ENCODE peak calls at places on chromosomes 6 and 20, in four cellular contexts. H is progenitor cell of endocrine pancreas, Q is body of pancreas, N is OCI-LY7. E is an unnamed sample.

GRCh38 chr6:91500689-91501303 is 913.9 kb upstream of the MAP3K7 start:
- DNase-seq in H (no peak), Q (no peak), N (no peak), E (no peak)

GRCh38 chr6:94956910-94957309 is 620.4 kb upstream of the MANEA start:
- DNase-seq in H (no peak), Q (no peak), N (no peak), E (no peak)

GRCh38 chr6:81158956-81159355 is 593.5 kb downstream of the TENT5A start:
- DNase-seq in H (no peak), Q (no peak), N (no peak), E (no peak)

GRCh38 chr20:3312940-3313656 is 74.1 kb upstream of the SLC4A11 start:
- DNase-seq in H (no peak), Q (peak), N (no peak), E (no peak)

GRCh38 chr6:156776841-156777576 is at the start of gene ARID1B:
- DNase-seq in H (peak), Q (peak), N (peak), E (peak)

GRCh38 chr6:150252714-150253444 is 110.0 kb downstream of the PPP1R14C start:
- DNase-seq in H (no peak), Q (no peak), N (no peak), E (peak)

GRCh38 chr6:49676671-49677281 is 36.6 kb downstream of the CRISP2 start:
- DNase-seq in H (no peak), Q (no peak), N (no peak), E (peak)

GRCh38 chr6:9612489-9612888 is 802.4 kb downstream of the TFAP2A start:
- DNase-seq in H (no peak), Q (no peak), N (no peak), E (no peak)

GRCh38 chr6:140609956-140610355 is 1235.5 kb upstream of the CITED2 start:
- DNase-seq in H (no peak), Q (no peak), N (no peak), E (no peak)

GRCh38 chr6:79031821-79032590 is 46.0 kb downstream of the PHIP start:
- DNase-seq in H (no peak), Q (no peak), N (no peak), E (no peak)

GRCh38 chr6:97656236-97656635 is 373.2 kb upstream of the MMS22L start:
- DNase-seq in H (no peak), Q (no peak), N (no peak), E (no peak)

GRCh38 chr6:8090650-8091049 is 11.7 kb downstream of the EEF1E1 start:
- DNase-seq in H (no peak), Q (no peak), N (no peak), E (no peak)

GRCh38 chr6:168834188-168834587 is 393.2 kb downstream of the SMOC2 start:
- DNase-seq in H (no peak), Q (no peak), N (no peak), E (no peak)

GRCh38 chr6:45722876-45723275 is 292.8 kb downstream of the CLIC5 start:
- DNase-seq in H (no peak), Q (no peak), N (no peak), E (no peak)

GRCh38 chr6:163323719-163324118 is 90.8 kb upstream of the QKI start:
- DNase-seq in H (no peak), Q (no peak), N (no peak), E (no peak)

GRCh38 chr20:63079971-63080370 is 73.2 kb upstream of the BHLHE23 start:
- DNase-seq in H (no peak), Q (no peak), N (no peak), E (no peak)

GRCh38 chr6:37696220-37696840 is 1.4 kb downstream of the MDGA1 start:
- DNase-seq in H (no peak), Q (no peak), N (no peak), E (no peak)

GRCh38 chr6:151577257-151577656 is 83.4 kb downstream of the CCDC170 start:
- DNase-seq in H (no peak), Q (no peak), N (no peak), E (no peak)

DNA sequence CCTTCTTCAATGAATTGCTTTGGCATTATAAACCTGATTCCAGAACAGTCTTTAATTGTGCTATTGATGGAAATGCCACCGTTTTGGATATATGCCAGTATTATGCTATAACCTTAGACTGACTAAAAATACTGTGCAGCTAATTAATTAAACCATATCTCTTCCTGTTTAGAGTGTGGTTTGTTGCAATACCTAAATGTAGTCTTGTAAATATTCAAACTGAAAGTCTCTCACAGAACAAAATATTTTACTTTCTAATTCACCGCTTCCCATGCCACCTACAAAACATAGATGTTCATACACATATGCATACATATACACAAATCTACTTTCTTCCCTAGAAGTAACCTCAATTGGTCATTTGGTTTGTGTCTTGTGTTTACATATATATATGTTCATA is 126.6 kb downstream of the SIM1 start:
- DNase-seq in H (no peak), Q (no peak), N (no peak), E (no peak)
- TF ChIP-seq CTCF in H (no peak), Q (no peak), N (no peak), E (no peak)

GRCh38 chr6:108714012-108714773 is 134.0 kb upstream of the ARMC2 start:
- DNase-seq in H (no peak), Q (peak), N (no peak), E (no peak)
- TF ChIP-seq CTCF in H (no peak), Q (no peak), N (no peak), E (no peak)

DNA sequence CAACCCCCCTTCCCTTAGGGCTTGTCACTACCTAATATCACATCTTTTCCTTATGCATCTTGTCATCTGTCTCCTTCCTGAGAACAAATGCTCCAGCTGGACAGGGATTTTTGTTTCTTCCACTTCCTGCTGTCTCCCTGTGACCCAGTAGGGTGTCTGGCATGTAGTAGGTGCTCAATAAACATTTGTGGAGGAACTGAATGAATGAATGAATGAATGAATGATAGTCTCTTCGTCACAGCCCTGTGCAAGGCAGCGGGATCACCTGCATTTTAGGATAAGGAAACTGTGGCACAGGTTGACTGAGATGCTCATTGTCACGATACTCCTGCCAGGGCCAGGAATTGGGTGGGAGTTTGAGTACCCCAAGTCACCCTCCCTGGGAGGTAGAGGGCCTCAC is 14.2 kb downstream of the LEMD2 start:
- DNase-seq in H (no peak), Q (no peak), N (no peak), E (no peak)
- TF ChIP-seq CTCF in H (no peak), Q (no peak), N (no peak), E (no peak)

GRCh38 chr6:1970151-1970561 is 275.2 kb downstream of the GMDS start:
- DNase-seq in H (no peak), Q (no peak), N (no peak), E (no peak)
- TF ChIP-seq CTCF in H (no peak), Q (no peak), N (no peak), E (no peak)

DNA sequence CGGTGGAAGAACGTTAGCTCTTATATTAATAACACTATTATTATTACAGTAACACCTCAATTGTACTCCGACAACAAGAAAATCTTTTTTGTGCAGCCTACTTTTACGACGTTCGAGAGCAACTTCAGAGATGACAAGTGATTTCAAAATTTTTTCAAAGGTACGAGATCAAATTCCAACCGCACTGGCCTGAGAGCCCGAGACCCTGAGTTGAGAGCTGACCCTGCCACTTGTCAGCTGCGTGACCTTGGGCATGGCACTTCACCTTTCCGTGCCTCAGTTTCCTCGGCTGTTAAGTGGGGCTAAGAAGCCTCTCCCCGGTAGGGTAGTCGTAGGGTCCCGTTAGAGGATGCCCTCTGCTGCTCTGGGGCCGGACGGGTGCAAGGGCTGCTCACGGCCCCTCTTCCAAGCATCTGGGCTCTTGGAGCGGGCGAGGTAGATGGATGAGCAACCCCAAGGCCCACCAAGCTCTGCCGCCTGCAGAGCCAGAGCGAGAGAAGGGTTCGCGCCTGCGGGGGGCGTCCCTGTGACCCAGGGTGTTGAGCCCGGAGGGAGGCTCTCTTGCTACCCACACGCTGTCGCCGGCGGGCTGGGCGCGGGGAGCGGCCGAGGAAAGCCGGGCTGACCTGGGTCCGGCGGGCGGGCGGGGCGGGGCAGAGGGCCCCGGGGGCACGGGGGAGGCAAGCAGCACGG is 510 bp downstream of the NDRG3 start:
- DNase-seq in H (no peak), Q (peak), N (peak), E (no peak)
- TF ChIP-seq CTCF in H (no peak), Q (no peak), N (peak), E (no peak)

GRCh38 chr20:33685328-33686007 is 717 bp downstream of the E2F1 start:
- DNase-seq in H (peak), Q (no peak), N (peak), E (peak)

GRCh38 chr20:33687370-33687915 is 1.3 kb upstream of the E2F1 start:
- DNase-seq in H (no peak), Q (no peak), N (no peak), E (no peak)

GRCh38 chr20:33684533-33685327 is 1.5 kb downstream of the E2F1 start:
- DNase-seq in H (no peak), Q (no peak), N (peak), E (peak)

GRCh38 chr20:33686984-33687366 is 790 bp upstream of the E2F1 start:
- DNase-seq in H (no peak), Q (no peak), N (no peak), E (no peak)

GRCh38 chr20:33686008-33686983 is at the start of gene E2F1:
- DNase-seq in H (peak), Q (peak), N (peak), E (peak)
- TF ChIP-seq CTCF in H (peak), Q (peak), N (peak), E (no peak)

GRCh38 chr6:164612731-164613130 is 696.7 kb downstream of the C6orf118 start:
- DNase-seq in H (no peak), Q (no peak), N (no peak), E (no peak)
- TF ChIP-seq CTCF in H (no peak), Q (no peak), N (no peak), E (no peak)

DNA sequence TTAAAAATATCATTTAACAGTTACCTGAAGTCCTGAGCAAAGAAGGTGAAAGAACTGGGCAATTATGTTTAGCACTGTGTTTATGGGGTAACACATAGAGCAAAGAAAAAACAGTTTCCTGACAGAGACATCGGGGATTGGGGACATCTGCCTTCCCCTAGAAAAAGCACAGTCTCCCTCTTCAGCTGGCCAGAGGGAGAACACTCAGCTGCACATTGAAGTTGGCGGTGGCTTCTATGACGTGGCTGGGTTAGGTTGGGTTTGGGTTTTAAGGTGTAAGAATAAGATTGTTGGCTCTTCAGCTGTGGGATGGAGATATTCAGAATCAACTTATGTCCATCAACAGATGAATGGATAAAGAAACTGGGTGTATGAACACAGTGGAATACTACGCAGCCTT is 124.0 kb upstream of the DTNBP1 start:
- DNase-seq in H (no peak), Q (no peak), N (no peak), E (no peak)
- TF ChIP-seq CTCF in H (no peak), Q (no peak), N (no peak), E (no peak)

GRCh38 chr6:7087066-7087465 is 20.7 kb upstream of the RREB1 start:
- DNase-seq in H (no peak), Q (no peak), N (no peak), E (no peak)
- TF ChIP-seq CTCF in H (no peak), Q (no peak), N (no peak), E (no peak)

DNA sequence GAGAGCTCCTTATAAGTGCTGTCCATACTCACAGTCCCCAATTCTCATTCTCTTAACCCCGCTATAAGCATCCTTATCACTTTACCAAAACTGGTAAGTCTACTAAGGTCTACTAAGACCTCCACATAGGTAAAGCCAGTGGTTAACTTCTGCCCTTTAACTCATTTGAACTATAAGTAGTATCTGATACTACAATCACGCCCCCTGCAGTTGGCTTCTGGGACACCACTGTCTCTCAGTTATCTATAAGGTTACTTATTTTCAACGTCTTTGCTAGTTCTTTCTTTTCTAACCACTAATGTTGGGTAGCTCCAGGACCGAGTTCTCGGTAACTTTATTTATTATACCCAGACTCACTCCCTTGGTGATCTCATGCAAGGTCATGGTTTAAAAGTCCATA is 142.6 kb downstream of the ARHGAP18 start:
- DNase-seq in H (no peak), Q (no peak), N (no peak), E (peak)
- TF ChIP-seq CTCF in H (peak), Q (no peak), N (peak), E (peak)